ENCODE peak calls at places on chromosomes 4 and X, in ten cellular contexts. Q is GM18507; L is HL-60; M is memory B cell; G is Jurkat, Clone E6-1; P is activated naive CD4-positive, alpha-beta T cell treated with anti-CD3 and anti-CD28 coated beads, Interleukin-2, amount 50 U/mL, for 72 hours; I is SHP77; B is AG04450; Z is H7; X is NCI-H2081 treated with DMSO at 0.1 percent for 48 hours. F is an unnamed sample.

GRCh38 chr4:119314356-119314755 is 7.6 kb downstream of the FABP2 start:
- DNase-seq in Q (no peak), L (no peak), M (no peak), G (peak), P (no peak), I (peak), B (no peak), Z (peak), X (peak), F (peak)

GRCh38 chr4:19786616-19787015 is 465.1 kb upstream of the SLIT2 start:
- DNase-seq in Q (no peak), L (no peak), M (no peak), G (no peak), P (no peak), I (no peak), B (no peak), Z (no peak), X (no peak), F (no peak)

GRCh38 chr4:33882246-33882990 is 2361.9 kb downstream of the ARAP2 start:
- DNase-seq in Q (no peak), L (no peak), M (no peak), G (no peak), P (no peak), I (no peak), B (no peak), Z (no peak), X (no peak), F (no peak)

GRCh38 chr4:153564630-153565525 is 98.7 kb downstream of the TMEM131L start:
- DNase-seq in Q (no peak), L (no peak), M (no peak), G (no peak), P (no peak), I (no peak), B (no peak), Z (no peak), X (no peak), F (no peak)

GRCh38 chr4:2356123-2357069 is 62.0 kb downstream of the ZFYVE28 start:
- DNase-seq in Q (no peak), L (no peak), M (no peak), G (no peak), P (peak), I (no peak), B (no peak), Z (peak), X (no peak), F (no peak)

GRCh38 chrX:115892787-115893671 is 277.5 kb upstream of the AGTR2 start:
- DNase-seq in Q (no peak), L (no peak), M (peak), G (no peak), P (no peak), I (no peak), B (no peak), Z (peak), X (no peak), F (no peak)

GRCh38 chr4:124290678-124291077 is 421.9 kb downstream of the ANKRD50 start:
- DNase-seq in Q (no peak), L (no peak), M (no peak), G (no peak), P (no peak), I (no peak), B (no peak), Z (no peak), X (no peak), F (peak)

GRCh38 chrX:40197071-40197470 is 99.3 kb upstream of the BCOR start:
- DNase-seq in Q (no peak), L (no peak), M (no peak), G (no peak), P (no peak), I (no peak), B (no peak), Z (no peak), X (no peak), F (no peak)

GRCh38 chr4:146269228-146269653 is 54.9 kb downstream of the REELD1 start:
- DNase-seq in Q (peak), L (no peak), M (no peak), G (no peak), P (no peak), I (no peak), B (no peak), Z (no peak), X (no peak), F (no peak)

GRCh38 chr4:138051157-138051556 is 191.0 kb downstream of the SLC7A11 start:
- DNase-seq in Q (no peak), L (no peak), M (no peak), G (no peak), P (no peak), I (no peak), B (no peak), Z (no peak), X (no peak), F (no peak)

GRCh38 chr4:125191252-125191651 is 123.5 kb upstream of the FAT4 start:
- DNase-seq in Q (no peak), L (no peak), M (no peak), G (no peak), P (no peak), I (no peak), B (peak), Z (no peak), X (no peak), F (peak)

GRCh38 chr4:139919513-139919912 is 234.5 kb downstream of the MAML3 start:
- DNase-seq in Q (no peak), L (no peak), M (no peak), G (no peak), P (no peak), I (no peak), B (no peak), Z (no peak), X (no peak), F (no peak)

GRCh38 chr4:38452009-38452408 is 212.0 kb upstream of the KLF3 start:
- DNase-seq in Q (no peak), L (no peak), M (no peak), G (no peak), P (no peak), I (no peak), B (no peak), Z (no peak), X (no peak), F (no peak)

GRCh38 chr4:154868423-154869194 is 87.5 kb downstream of the RBM46 start:
- DNase-seq in Q (no peak), L (no peak), M (no peak), G (no peak), P (no peak), I (no peak), B (no peak), Z (no peak), X (no peak), F (no peak)

GRCh38 chr4:17336524-17336941 is 175.4 kb downstream of the QDPR start:
- DNase-seq in Q (peak), L (no peak), M (no peak), G (peak), P (peak), I (no peak), B (no peak), Z (no peak), X (no peak), F (peak)

GRCh38 chr4:183175631-183176232 is 76.7 kb downstream of the WWC2 start:
- DNase-seq in Q (no peak), L (no peak), M (no peak), G (no peak), P (no peak), I (no peak), B (peak), Z (no peak), X (no peak), F (no peak)

GRCh38 chr4:25703731-25704388 is 48.2 kb downstream of the SLC34A2 start:
- DNase-seq in Q (no peak), L (no peak), M (no peak), G (no peak), P (no peak), I (no peak), B (no peak), Z (no peak), X (no peak), F (no peak)

GRCh38 chr4:3342182-3342854 is 49.5 kb downstream of the RGS12 start:
- DNase-seq in Q (no peak), L (no peak), M (peak), G (no peak), P (no peak), I (no peak), B (peak), Z (no peak), X (no peak), F (no peak)

GRCh38 chr4:82618321-82618720 is 56.5 kb upstream of the TMEM150C start:
- DNase-seq in Q (no peak), L (no peak), M (no peak), G (no peak), P (no peak), I (no peak), B (no peak), Z (no peak), X (no peak), F (no peak)

GRCh38 chr4:143089847-143090246 is 94.9 kb upstream of the USP38 start:
- DNase-seq in Q (no peak), L (no peak), M (no peak), G (no peak), P (no peak), I (no peak), B (no peak), Z (no peak), X (no peak), F (no peak)

GRCh38 chrX:2342878-2343277 is 157.9 kb downstream of the DHRSX start:
- DNase-seq in Q (no peak), L (no peak), M (no peak), G (no peak), P (no peak), I (no peak), B (peak), Z (no peak), X (no peak), F (no peak)

GRCh38 chrX:3526749-3527148 is 180.3 kb upstream of the MXRA5 start:
- DNase-seq in Q (no peak), L (no peak), M (no peak), G (no peak), P (no peak), I (no peak), B (no peak), Z (no peak), X (no peak), F (no peak)